ENCODE peak calls at places on chromosomes 11 and 22, in ten cellular contexts. L is BJ; V is GM10248; C is GM12878; A is fibroblast of pulmonary artery; D is chondrocyte; O is foreskin fibroblast; Y is CD8-positive, alpha-beta T cell; N is cardiac muscle cell; J is CD4-positive, alpha-beta T cell. G is an unnamed sample.

GRCh38 chr11:1113405-1114201 is 38.9 kb downstream of the MUC2 start:
- DNase-seq in C (no peak), O (no peak), J (no peak), Y (no peak), A (no peak), N (no peak), L (no peak), V (no peak), D (peak), G (no peak)

GRCh38 chr22:46098525-46099475 is 51.5 kb upstream of the PPARA start:
- DNase-seq in V (no peak), C (no peak), O (no peak), A (no peak), L (no peak), Y (no peak), N (no peak), D (no peak), J (no peak), G (no peak)

GRCh38 chr22:30421695-30422480 is 3.7 kb upstream of the MTFP1 start:
- DNase-seq in D (no peak), A (no peak), L (no peak), Y (no peak), N (peak), J (no peak), C (no peak), V (no peak), O (no peak), G (peak)

GRCh38 chr22:43654271-43654670 is 157.8 kb downstream of the EFCAB6 start:
- DNase-seq in Y (no peak), V (no peak), O (no peak), L (no peak), J (no peak), N (no peak), A (no peak), C (no peak), D (no peak), G (no peak)

GRCh38 chr11:63459586-63459985 is 31.4 kb downstream of the PLAAT5 start:
- DNase-seq in L (no peak), V (no peak), N (no peak), D (no peak), C (no peak), Y (no peak), A (no peak), O (no peak), J (no peak), G (peak)

GRCh38 chr22:50329236-50329635 is 2.4 kb upstream of the DENND6B start:
- DNase-seq in A (peak), J (no peak), V (no peak), Y (no peak), L (no peak), C (no peak), D (no peak), N (peak), O (peak), G (no peak)

GRCh38 chr22:26394787-26395186 is 34.3 kb upstream of the ASPHD2 start:
- DNase-seq in L (no peak), V (no peak), D (no peak), A (no peak), J (no peak), O (no peak), Y (no peak), C (no peak), N (no peak), G (no peak)

GRCh38 chr22:35599364-35599763 is 17.8 kb downstream of the MB start:
- DNase-seq in N (no peak), C (no peak), Y (no peak), J (no peak), L (no peak), O (no peak), A (no peak), V (no peak), D (no peak), G (no peak)

GRCh38 chr11:120883404-120884135 is 140.3 kb upstream of the TBCEL start:
- DNase-seq in N (peak), D (no peak), Y (no peak), C (no peak), V (no peak), A (peak), J (no peak), L (no peak), O (peak), G (no peak)

GRCh38 chr11:108002476-108002875 is 6.2 kb upstream of the CUL5 start:
- DNase-seq in D (no peak), V (no peak), L (no peak), C (no peak), A (no peak), O (no peak), J (no peak), N (no peak), Y (no peak), G (no peak)

GRCh38 chr11:46410021-46410420 is 18.4 kb upstream of the CHRM4 start:
- DNase-seq in C (no peak), L (no peak), O (no peak), J (no peak), A (peak), N (peak), V (no peak), D (no peak), Y (no peak), G (peak)

GRCh38 chr11:63985812-63986155 is 454 bp upstream of the OTUB1 start:
- DNase-seq in O (no peak), V (peak), A (no peak), N (no peak), D (no peak), C (peak), L (no peak), Y (peak), J (peak), G (no peak)

GRCh38 chr22:49299821-49300231 is 527.8 kb downstream of the BRD1 start:
- DNase-seq in C (no peak), L (no peak), Y (no peak), A (no peak), N (no peak), V (no peak), D (peak), O (no peak), J (no peak), G (no peak)

GRCh38 chr22:20268350-20269012 is 363 bp upstream of the RTN4R start:
- DNase-seq in V (peak), N (peak), L (no peak), Y (peak), O (peak), C (no peak), D (no peak), A (peak), J (peak), G (peak)

GRCh38 chr11:34784318-34784841 is 131.8 kb downstream of the APIP start:
- DNase-seq in L (no peak), O (no peak), A (no peak), J (no peak), Y (no peak), N (no peak), D (no peak), V (no peak), C (no peak), G (no peak)

GRCh38 chr22:41919357-41920224 is 4.7 kb upstream of the SHISA8 start:
- DNase-seq in N (peak), V (peak), C (peak), L (no peak), A (no peak), D (no peak), J (no peak), O (no peak), Y (no peak), G (peak)

GRCh38 chr11:93480756-93481155 is 62.4 kb downstream of the SMCO4 start:
- DNase-seq in O (no peak), L (no peak), D (no peak), V (no peak), Y (no peak), A (no peak), C (no peak), N (no peak), J (no peak), G (no peak)

GRCh38 chr11:48028909-48029685 is 48.7 kb downstream of the PTPRJ start:
- DNase-seq in O (no peak), J (no peak), D (no peak), V (no peak), A (peak), C (no peak), N (no peak), Y (no peak), L (no peak), G (peak)

GRCh38 chr11:64146036-64146943 is 19.6 kb downstream of the MACROD1 start:
- DNase-seq in D (no peak), A (peak), N (peak), V (peak), C (no peak), O (no peak), Y (peak), J (peak), L (no peak), G (peak)

GRCh38 chr11:59617876-59618275 is 2.3 kb upstream of the OSBP start:
- DNase-seq in V (no peak), O (no peak), Y (no peak), A (no peak), J (no peak), L (no peak), C (no peak), D (no peak), N (no peak), G (no peak)

GRCh38 chr11:75524576-75525432 is 937 bp downstream of the GDPD5 start:
- DNase-seq in Y (no peak), N (peak), C (no peak), L (no peak), A (no peak), D (no peak), V (no peak), J (no peak), O (no peak), G (no peak)

GRCh38 chr11:45806072-45806933 is 1.4 kb downstream of the SLC35C1 start:
- DNase-seq in L (no peak), V (no peak), Y (no peak), O (no peak), N (no peak), D (no peak), J (no peak), A (no peak), C (no peak), G (no peak)

GRCh38 chr11:33895752-33896137 is 3.9 kb upstream of the LMO2 start:
- DNase-seq in C (no peak), Y (no peak), D (no peak), O (no peak), J (no peak), N (no peak), V (no peak), A (no peak), L (no peak), G (peak)

GRCh38 chr11:20647976-20648565 is 21.3 kb upstream of the NELL1 start:
- DNase-seq in J (peak), Y (no peak), O (peak), C (peak), A (peak), D (no peak), V (peak), N (peak), L (peak), G (peak)

GRCh38 chr11:67167086-67167485 is 48.0 kb downstream of the KDM2A start:
- DNase-seq in J (no peak), Y (no peak), A (no peak), L (no peak), N (no peak), C (no peak), D (no peak), V (no peak), O (no peak), G (peak)

GRCh38 chr22:27259390-27259789 is 542.2 kb downstream of the MN1 start:
- DNase-seq in C (no peak), D (no peak), Y (no peak), N (no peak), J (no peak), O (no peak), A (no peak), V (no peak), L (no peak), G (no peak)

GRCh38 chr22:46355996-46356471 is 20.5 kb downstream of the TRMU start:
- DNase-seq in N (no peak), C (no peak), Y (no peak), A (no peak), L (no peak), V (no peak), O (no peak), J (no peak), D (no peak), G (no peak)

GRCh38 chr11:46456676-46457432 is 65.3 kb upstream of the CHRM4 start:
- DNase-seq in V (no peak), O (no peak), D (no peak), A (no peak), L (no peak), C (no peak), Y (no peak), J (no peak), N (no peak), G (no peak)

GRCh38 chr11:130369713-130370112 is 55.0 kb upstream of the ZBTB44 start:
- DNase-seq in D (no peak), C (no peak), A (no peak), V (no peak), Y (no peak), L (no peak), O (no peak), N (no peak), J (no peak), G (no peak)

GRCh38 chr11:75606099-75606498 is 44.0 kb downstream of the SERPINH1 start:
- DNase-seq in V (no peak), J (no peak), O (no peak), D (no peak), Y (no peak), L (no peak), N (no peak), A (no peak), C (no peak), G (no peak)

GRCh38 chr11:132444891-132445290 is 1074.5 kb downstream of the NTM start:
- DNase-seq in V (no peak), N (no peak), D (no peak), O (no peak), A (no peak), L (no peak), C (no peak), J (no peak), Y (no peak), G (no peak)

GRCh38 chr11:132438418-132438817 is 1068.0 kb downstream of the NTM start:
- DNase-seq in L (no peak), J (no peak), V (no peak), D (no peak), O (no peak), A (no peak), Y (no peak), N (no peak), C (no peak), G (no peak)

DNA sequence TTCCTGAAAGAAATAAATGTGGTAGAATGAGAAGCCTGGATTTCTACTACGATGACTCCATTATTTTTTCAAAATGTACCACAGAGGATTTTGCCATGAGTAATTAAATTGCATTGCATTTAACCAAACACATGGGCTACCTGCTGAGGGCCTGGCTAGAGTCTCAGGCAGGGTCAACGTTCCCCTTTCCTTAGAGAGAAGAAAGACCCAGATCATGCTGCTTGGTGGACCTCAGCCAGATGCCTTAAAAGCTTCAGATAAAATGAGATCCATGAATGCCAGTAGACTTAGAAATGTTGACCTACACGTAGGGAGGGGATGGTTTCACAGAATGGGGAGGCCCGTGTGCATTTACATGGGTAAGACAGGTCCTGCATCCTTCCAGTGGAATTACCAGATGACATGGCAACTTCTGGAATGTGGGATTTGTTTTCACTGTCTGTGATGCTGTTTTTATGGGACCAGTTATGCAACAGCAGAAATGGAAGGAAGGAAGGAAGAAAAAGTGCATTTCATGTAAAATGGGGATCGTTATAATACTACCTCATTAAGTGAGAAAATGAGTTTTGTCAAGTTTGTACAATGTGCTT is 1069.4 kb downstream of the NTM start:
- DNase-seq in A (no peak), V (no peak), L (no peak), C (no peak), N (no peak), D (no peak), J (no peak), Y (no peak), O (no peak), G (peak)
- TF ChIP-seq CTCF in A (no peak), V (no peak), L (no peak), C (no peak), N (no peak), D (no peak), J (no peak), Y (no peak), O (no peak), G (no peak)

DNA sequence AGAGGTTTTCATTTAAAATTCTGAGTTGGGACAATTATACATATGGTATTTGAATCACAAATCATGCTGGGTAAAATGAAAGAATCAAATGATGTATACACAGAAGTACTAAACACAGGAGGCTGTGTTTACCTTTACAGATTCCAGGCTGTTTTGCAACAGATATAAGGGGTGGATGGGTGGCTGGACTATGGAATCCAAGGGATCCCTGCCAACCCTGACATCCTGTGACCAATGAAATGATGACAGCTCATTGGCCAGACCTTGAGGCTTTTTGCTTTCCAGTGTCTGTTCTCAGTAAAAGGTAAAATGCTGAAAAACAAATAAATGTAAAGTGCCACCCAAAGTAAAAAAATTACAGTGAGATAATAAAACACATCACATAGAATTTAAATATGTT is 3.3 kb upstream of the DDI1 start:
- DNase-seq in V (no peak), N (peak), L (no peak), C (no peak), J (no peak), D (no peak), O (peak), A (peak), Y (no peak), G (peak)
- TF ChIP-seq CTCF in V (no peak), N (no peak), L (no peak), C (no peak), J (no peak), D (no peak), O (no peak), A (no peak), Y (no peak), G (no peak)

DNA sequence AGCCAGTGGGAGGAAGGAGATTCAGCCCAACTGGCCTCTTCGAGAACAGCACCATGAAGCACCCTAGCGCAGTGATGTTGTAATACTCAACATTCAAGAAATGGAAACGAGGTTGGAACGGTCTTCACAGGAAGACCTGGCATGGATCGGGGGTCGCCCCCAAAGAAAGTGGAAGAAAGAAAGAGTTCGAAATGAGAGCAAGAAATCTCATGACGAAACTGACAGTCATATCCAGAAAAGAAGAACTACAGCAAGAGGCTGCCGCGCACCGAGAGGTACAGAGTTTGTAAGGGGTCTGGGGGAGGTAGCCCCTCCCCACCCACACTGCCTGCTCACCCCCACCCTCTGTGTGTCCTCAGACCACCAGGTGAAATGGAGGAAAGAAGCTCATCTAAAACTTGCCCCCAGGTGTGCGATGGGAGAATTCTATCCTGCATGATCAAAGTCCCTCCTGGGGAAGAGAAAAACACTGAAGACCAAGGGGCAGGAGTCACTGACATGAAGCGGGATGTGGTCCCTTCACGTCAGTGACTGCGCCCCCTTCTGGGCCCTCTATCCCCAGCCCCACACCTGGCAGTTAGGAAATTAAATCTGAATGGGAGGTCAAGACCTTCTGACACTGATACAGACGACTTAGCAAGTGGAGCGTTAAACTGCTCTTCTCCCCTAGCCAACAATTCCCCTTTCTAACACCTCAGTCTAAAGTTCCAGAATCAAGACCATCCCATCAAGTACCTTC is 52.9 kb upstream of the SPATA19 start:
- DNase-seq in D (no peak), V (no peak), L (no peak), Y (no peak), C (no peak), J (no peak), A (no peak), O (no peak), N (no peak), G (no peak)
- TF ChIP-seq CTCF in D (no peak), V (peak), L (no peak), Y (no peak), C (no peak), J (no peak), A (no peak), O (no peak), N (no peak), G (no peak)

GRCh38 chr11:13210424-13210823 is 67.2 kb upstream of the BMAL1 start:
- DNase-seq in V (no peak), L (peak), D (no peak), J (no peak), A (peak), O (peak), N (peak), Y (no peak), C (no peak), G (peak)
- TF ChIP-seq CTCF in V (peak), L (peak), D (peak), J (peak), A (peak), O (peak), N (peak), Y (peak), C (peak), G (peak)

DNA sequence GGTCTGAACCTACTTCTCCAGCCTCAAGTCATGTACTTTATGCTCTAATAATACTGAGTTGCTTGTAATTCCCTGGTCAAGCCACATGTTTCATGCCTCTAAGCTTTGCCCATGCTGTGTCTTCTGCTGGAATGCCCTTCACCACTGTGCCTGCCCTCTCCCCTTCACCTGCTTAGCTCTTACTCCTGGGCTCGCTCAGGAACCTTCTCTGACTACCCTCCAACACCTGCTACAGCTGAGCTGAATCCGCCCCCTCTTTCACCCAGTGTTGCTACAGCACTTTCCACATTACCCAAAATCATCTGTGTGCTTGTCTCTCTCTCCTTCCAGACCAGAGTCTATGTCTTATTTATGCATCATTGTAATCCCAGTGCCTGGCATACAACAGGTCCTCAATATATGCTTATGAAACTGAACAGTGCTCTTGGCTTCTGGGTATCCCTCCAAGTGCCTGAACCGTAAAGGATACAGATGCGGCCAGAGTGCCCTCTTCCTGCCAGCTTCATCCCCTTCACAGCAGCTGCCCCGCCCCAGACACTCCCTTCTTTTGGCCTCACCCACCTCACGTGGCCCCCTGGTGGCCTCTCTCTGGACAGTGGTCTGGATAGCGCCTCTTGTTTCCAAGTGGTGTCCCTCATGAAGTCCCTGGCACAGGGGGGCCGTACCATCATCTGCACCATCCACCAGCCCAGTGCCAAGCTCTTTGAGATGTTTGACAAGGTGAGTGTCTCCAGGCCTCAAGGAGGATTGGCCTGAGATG is 7.1 kb downstream of the ABCG4 start:
- DNase-seq in Y (no peak), O (no peak), N (no peak), D (no peak), C (no peak), L (no peak), V (no peak), A (no peak), J (no peak), G (no peak)
- TF ChIP-seq CTCF in Y (no peak), O (peak), N (peak), D (peak), C (peak), L (peak), V (no peak), A (peak), J (no peak), G (no peak)

GRCh38 chr11:2521681-2522630 is 77.1 kb downstream of the KCNQ1 start:
- DNase-seq in O (no peak), J (no peak), D (peak), C (no peak), L (no peak), Y (no peak), A (no peak), N (no peak), V (no peak), G (no peak)

GRCh38 chr11:2519517-2519878 is 74.7 kb downstream of the KCNQ1 start:
- DNase-seq in D (no peak), O (no peak), A (no peak), Y (no peak), N (no peak), V (no peak), L (no peak), J (no peak), C (no peak), G (no peak)

GRCh38 chr11:2519879-2520735 is 75.3 kb downstream of the KCNQ1 start:
- DNase-seq in J (no peak), C (no peak), N (no peak), D (peak), V (no peak), O (no peak), Y (no peak), L (no peak), A (no peak), G (no peak)

GRCh38 chr11:2520736-2521035 is 75.9 kb downstream of the KCNQ1 start:
- DNase-seq in Y (no peak), C (no peak), O (no peak), L (no peak), J (no peak), D (no peak), N (no peak), A (no peak), V (no peak), G (no peak)

GRCh38 chr11:2521081-2521480 is 76.3 kb downstream of the KCNQ1 start:
- DNase-seq in A (no peak), L (no peak), N (no peak), C (no peak), Y (no peak), V (no peak), O (no peak), D (peak), J (no peak), G (no peak)
- TF ChIP-seq CTCF in A (no peak), L (no peak), N (no peak), C (no peak), Y (no peak), V (no peak), O (no peak), D (no peak), J (no peak), G (no peak)

G was measured in choroid plexus epithelial cell.